ENCODE peak calls at places on chromosomes 6 and 20, in seven cellular contexts. R, L, T, F, G, P and W are unnamed samples. For H3K36me3 and H3K9me3, the result is how much of the 10 kb centered on the place peaks cover.

GRCh38 chr6:166512567-166512966 is 73.9 kb downstream of the RAMACL start:
- DNase-seq in R (peak), T (no peak), P (no peak), G (no peak), L (no peak), F (no peak), W (no peak)

GRCh38 chr6:3286641-3287171 is 28.0 kb downstream of the PSMG4 start:
- DNase-seq in G (no peak), L (no peak), P (peak), F (no peak), R (no peak), T (no peak), W (no peak)

GRCh38 chr6:32666420-32667300 is at the start of gene HLA-DQB1:
- DNase-seq in T (no peak), L (no peak), F (peak), G (no peak), R (no peak), P (no peak), W (no peak)

GRCh38 chr6:45445749-45446454 is 68.2 kb upstream of the SUPT3H start:
- DNase-seq in R (peak), T (peak), F (peak), P (peak), G (no peak), L (peak), W (peak)

GRCh38 chr20:38757145-38757800 is 9.0 kb downstream of the ACTR5 start:
- DNase-seq in L (no peak), T (no peak), G (no peak), R (no peak), P (no peak), F (no peak), W (no peak)

GRCh38 chr6:142474446-142475289 is 172.9 kb downstream of the ADGRG6 start:
- DNase-seq in P (no peak), R (peak), T (no peak), L (no peak), G (peak), F (peak), W (peak)

GRCh38 chr20:10671221-10671849 is 2.5 kb downstream of the JAG1 start:
- DNase-seq in G (no peak), T (peak), P (peak), L (peak), R (peak), F (peak), W (peak)

GRCh38 chr20:19376451-19376971 is 164.1 kb downstream of the SLC24A3 start:
- DNase-seq in F (no peak), G (no peak), R (no peak), T (no peak), P (peak), L (no peak), W (no peak)

GRCh38 chr6:42942444-42942843 is 13.2 kb downstream of the CNPY3 start:
- DNase-seq in L (no peak), F (no peak), R (no peak), G (no peak), T (no peak), P (no peak), W (no peak)

GRCh38 chr20:45407783-45408645 is at the start of gene DBNDD2:
- DNase-seq in F (peak), T (peak), R (no peak), G (no peak), L (no peak), P (no peak), W (no peak)

GRCh38 chr6:146389740-146390139 is 153.9 kb upstream of the RAB32 start:
- DNase-seq in F (no peak), T (no peak), G (no peak), R (no peak), L (no peak), P (no peak), W (peak)

GRCh38 chr6:154002894-154003293 is 36.1 kb upstream of the OPRM1 start:
- DNase-seq in T (no peak), P (no peak), G (no peak), F (no peak), R (no peak), L (no peak), W (no peak)

GRCh38 chr6:38378801-38379200 is 260.9 kb downstream of the BTBD9 start:
- DNase-seq in G (no peak), L (no peak), R (no peak), P (no peak), F (no peak), T (no peak), W (no peak)

GRCh38 chr6:145110109-145110508 is 625.2 kb downstream of the EPM2A start:
- DNase-seq in G (no peak), L (no peak), F (no peak), P (no peak), T (no peak), R (no peak), W (no peak)

GRCh38 chr20:6685181-6685582 is 82.3 kb upstream of the BMP2 start:
- DNase-seq in G (no peak), P (no peak), F (no peak), R (no peak), T (no peak), L (no peak), W (no peak)

GRCh38 chr20:21520702-21521595 is 7.1 kb upstream of the NKX2-2 start:
- DNase-seq in G (no peak), F (peak), L (peak), R (no peak), T (no peak), P (no peak), W (no peak)

GRCh38 chr20:5844063-5844681 is 94.0 kb downstream of the SHLD1 start:
- DNase-seq in R (no peak), P (no peak), F (no peak), G (peak), T (no peak), L (no peak), W (peak)

GRCh38 chr6:37516076-37516919 is 16.6 kb upstream of the CCDC167 start:
- DNase-seq in L (peak), G (peak), R (peak), P (no peak), F (no peak), T (peak), W (no peak)

GRCh38 chr20:2109425-2110210 is 8.0 kb downstream of the STK35 start:
- DNase-seq in T (no peak), G (no peak), L (no peak), F (no peak), P (peak), R (peak), W (no peak)

GRCh38 chr20:63518946-63519764 is 1.4 kb upstream of the PPDPF start:
- DNase-seq in F (no peak), R (peak), G (no peak), L (peak), P (no peak), T (peak), W (no peak)

GRCh38 chr6:146357578-146358340 is 185.9 kb upstream of the RAB32 start:
- DNase-seq in L (no peak), R (no peak), F (peak), P (no peak), G (no peak), T (no peak), W (peak)

GRCh38 chr20:6164421-6165341 is 41.9 kb upstream of the FERMT1 start:
- DNase-seq in P (no peak), L (no peak), F (peak), G (no peak), R (no peak), T (no peak), W (no peak)

GRCh38 chr6:164409309-164410009 is 899.9 kb downstream of the C6orf118 start:
- DNase-seq in T (no peak), L (no peak), G (no peak), F (no peak), P (no peak), R (no peak), W (no peak)

GRCh38 chr20:19903168-19903676 is 113.9 kb upstream of the NAA20 start:
- DNase-seq in G (peak), T (peak), L (peak), R (peak), P (peak), F (no peak), W (no peak)

GRCh38 chr6:96246563-96246962 is 230.8 kb downstream of the FUT9 start:
- DNase-seq in L (no peak), P (no peak), G (no peak), R (no peak), F (no peak), T (no peak), W (no peak)

GRCh38 chr20:50425076-50425475 is 85.1 kb upstream of the PTPN1 start:
- DNase-seq in G (peak), T (no peak), R (no peak), P (no peak), F (no peak), L (no peak), W (peak)

DNA sequence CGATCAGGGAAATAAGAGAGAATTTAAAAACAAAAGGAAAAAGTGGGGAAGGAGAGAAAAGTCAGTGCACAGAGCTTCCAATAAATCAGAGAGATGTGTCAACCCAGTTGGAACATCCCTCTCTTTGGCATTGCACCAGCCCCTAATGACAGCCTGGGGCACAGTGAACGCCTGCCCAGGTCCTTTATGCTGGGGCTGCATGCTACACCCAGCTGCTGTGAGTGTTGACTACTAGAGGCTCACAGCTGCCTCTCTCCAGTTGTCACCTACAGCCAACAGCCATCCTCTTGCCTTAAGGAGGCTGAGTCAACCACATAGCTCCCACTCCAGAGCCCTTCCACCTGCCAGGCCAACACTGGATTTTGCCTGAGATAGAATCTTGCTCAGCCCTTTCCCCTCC is 19.0 kb downstream of the OR2H2 start:
- DNase-seq in T (no peak), F (no peak), L (no peak), P (no peak), R (no peak), G (peak), W (no peak)
- H3K36me3 ChIP-seq in T (under half), F (under half), L (half or more), P (under half), R (under half), G (under half), W (under half)

GRCh38 chr20:49283703-49284625 is 6.1 kb upstream of the ZNFX1 start:
- DNase-seq in L (no peak), T (no peak), R (no peak), G (no peak), F (peak), P (no peak), W (no peak)
- H3K9me3 ChIP-seq in L (under half), T (under half), R (half or more), G (under half), F (under half), P (under half), W (under half)

GRCh38 chr6:28266962-28267694 is at the start of gene ZSCAN26:
- DNase-seq in L (peak), F (peak), R (peak), G (peak), P (peak), T (peak), W (peak)
- H3K4me3 ChIP-seq in L (peak), F (peak), R (peak), G (peak), P (peak), T (peak), W (peak)

DNA sequence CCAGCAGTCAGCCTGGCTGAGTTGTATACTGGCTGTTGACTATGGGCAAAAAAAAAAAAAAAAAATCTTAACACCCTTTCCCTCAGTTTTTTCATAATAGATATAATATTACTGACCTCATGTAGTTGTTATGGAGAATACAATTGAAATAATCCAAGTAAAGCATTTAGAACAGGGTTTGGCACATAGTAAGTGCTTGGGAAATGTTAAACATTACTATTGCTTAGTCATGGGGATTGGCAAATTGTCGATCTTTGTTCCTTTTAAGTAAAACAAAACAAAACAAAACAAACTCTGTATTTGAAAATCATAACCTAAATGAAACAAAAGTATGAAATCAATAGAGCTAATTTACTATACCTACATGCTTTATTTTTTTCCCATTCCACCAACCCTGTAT is 458.4 kb downstream of the GRIK2 start:
- DNase-seq in F (no peak), R (no peak), T (no peak), L (no peak), G (no peak), P (no peak), W (no peak)
- H3K36me3 ChIP-seq in F (under half), R (under half), T (under half), L (under half), G (under half), P (under half), W (under half)

GRCh38 chr6:107936162-107936909 is 21.7 kb downstream of the SEC63 start:
- DNase-seq in R (no peak), L (no peak), G (no peak), T (no peak), P (no peak), F (no peak), W (no peak)
- H3K9me3 ChIP-seq in R (under half), L (under half), G (under half), T (under half), P (under half), F (under half), W (under half)